ENCODE peak calls at places on chromosomes 2 and 18, in five cellular contexts. O, F, R, I and K are unnamed samples.

GRCh38 chr2:142180820-142181533 is 50.2 kb upstream of the LRP1B start:
- DNase-seq in O (no peak), F (no peak), R (peak; percentile 24), I (peak; percentile 66), K (no peak)

GRCh38 chr2:96251721-96252292 is 14.0 kb downstream of the TMEM127 start:
- DNase-seq in O (no peak), F (no peak), R (peak; percentile 70), I (peak; percentile 95), K (no peak)

GRCh38 chr2:127713562-127713961 is 12.3 kb downstream of the SFT2D3 start:
- DNase-seq in O (no peak), F (no peak), R (no peak), I (no peak), K (no peak)

GRCh38 chr2:232385660-232386489 is 7.3 kb downstream of the ALPP start:
- DNase-seq in O (no peak), F (no peak), R (peak; percentile 77), I (peak; percentile 67), K (no peak)

GRCh38 chr2:140804682-140805235 is 1326.1 kb downstream of the LRP1B start:
- DNase-seq in O (no peak), F (no peak), R (no peak), I (no peak), K (no peak)

GRCh38 chr2:217935901-217936684 is 66.7 kb downstream of the TNS1 start:
- DNase-seq in O (no peak), F (no peak), R (no peak), I (no peak), K (no peak)

GRCh38 chr2:162581931-162582330 is 238.0 kb downstream of the GCA start:
- DNase-seq in O (no peak), F (no peak), R (no peak), I (no peak), K (no peak)

GRCh38 chr2:202038471-202039277 is 5.0 kb downstream of the FZD7 start:
- DNase-seq in O (no peak), F (no peak), R (peak; percentile 33), I (peak; percentile 69), K (no peak)

GRCh38 chr2:65566617-65567016 is 134.2 kb upstream of the SPRED2 start:
- DNase-seq in O (no peak), F (no peak), R (no peak), I (no peak), K (no peak)

GRCh38 chr18:45197526-45197970 is 417.7 kb upstream of the SLC14A2 start:
- DNase-seq in O (no peak), F (peak; percentile 89), R (peak; percentile 72), I (no peak), K (no peak)